ENCODE peak calls at places on chromosomes 11 and 22, in eight cellular contexts. U is heart left ventricle, I is astrocyte of the spinal cord, C is left ventricle myocardium inferior, J is kidney, S is lung, R is cardiac fibroblast, Y is neural crest cell. G is an unnamed sample.
A peak's percentile ranks its signal among the peaks of the same experiment; 100 is the strongest.

GRCh38 chr11:102138677-102139076 is 28.4 kb downstream of the YAP1 start:
- DNase-seq in I (peak; percentile 92), C (no peak), R (peak; percentile 63), U (no peak), S (no peak), Y (no peak), J (no peak), G (peak; percentile 45)

GRCh38 chr11:129608711-129609110 is 206.9 kb upstream of the TMEM45B start:
- DNase-seq in S (no peak), I (no peak), C (no peak), R (no peak), J (no peak), U (no peak), Y (no peak), G (peak; percentile 75)

GRCh38 chr11:17383466-17383865 is 5.0 kb downstream of the KCNJ11 start:
- DNase-seq in J (no peak), I (no peak), Y (no peak), S (no peak), U (no peak), R (no peak), C (no peak), G (no peak)

GRCh38 chr22:29011200-29011867 is 50.3 kb downstream of the C22orf31 start:
- DNase-seq in Y (no peak), I (no peak), U (no peak), C (peak; percentile 18), R (no peak), J (no peak), S (no peak), G (no peak)

GRCh38 chr11:9461760-9462134 is 935 bp downstream of the ZNF143 start:
- DNase-seq in S (no peak), J (no peak), I (peak; percentile 53), Y (no peak), C (no peak), R (peak; percentile 26), U (no peak), G (no peak)

GRCh38 chr22:50524664-50525103 is 714 bp downstream of the SCO2 start:
- DNase-seq in R (no peak), C (no peak), S (no peak), I (peak; percentile 12), U (peak; percentile 39), J (no peak), Y (no peak), G (no peak)

GRCh38 chr11:31810779-31811647 is at the start of gene PAX6:
- DNase-seq in R (peak; percentile 36), S (peak; percentile 43), J (peak; percentile 73), I (peak; percentile 96), U (peak; percentile 36), C (no peak), Y (peak; percentile 70), G (peak; percentile 4)

GRCh38 chr11:108938604-108939003 is 273.7 kb downstream of the DDX10 start:
- DNase-seq in R (peak; percentile 49), Y (no peak), J (no peak), U (no peak), I (no peak), C (no peak), S (no peak), G (no peak)

GRCh38 chr11:85414175-85414574 is 213.0 kb downstream of the DLG2 start:
- DNase-seq in R (no peak), I (no peak), J (no peak), Y (no peak), U (no peak), S (no peak), C (no peak), G (no peak)

GRCh38 chr22:47059076-47059475 is 296.6 kb downstream of the TBC1D22A start:
- DNase-seq in S (no peak), Y (no peak), J (peak; percentile 52), C (no peak), R (no peak), I (no peak), U (no peak), G (no peak)

GRCh38 chr11:13343931-13344717 is 66.5 kb downstream of the BMAL1 start:
- DNase-seq in I (peak; percentile 71), C (no peak), R (peak; percentile 84), J (no peak), S (peak; percentile 77), U (peak; percentile 55), Y (peak; percentile 78), G (peak; percentile 42)

GRCh38 chr11:1231396-1232327 is 8.8 kb downstream of the MUC5B start:
- DNase-seq in U (peak; percentile 23), Y (no peak), R (no peak), I (no peak), S (no peak), J (peak; percentile 62), C (no peak), G (no peak)

GRCh38 chr11:108901359-108901758 is 236.5 kb downstream of the DDX10 start:
- DNase-seq in U (no peak), I (no peak), Y (no peak), C (no peak), R (no peak), S (no peak), J (no peak), G (no peak)

GRCh38 chr22:36294293-36294620 is 41.3 kb downstream of the APOL1 start:
- DNase-seq in R (no peak), C (no peak), Y (no peak), J (no peak), S (no peak), I (no peak), U (no peak), G (no peak)

GRCh38 chr11:131807876-131808275 is 437.5 kb downstream of the NTM start:
- DNase-seq in R (no peak), I (no peak), S (no peak), Y (no peak), U (no peak), C (no peak), J (no peak), G (no peak)

GRCh38 chr22:44145544-44145943 is 35.2 kb upstream of the PARVG start:
- DNase-seq in U (peak; percentile 83), S (no peak), R (no peak), Y (no peak), I (peak; percentile 23), C (peak; percentile 69), J (no peak), G (no peak)

GRCh38 chr11:99973993-99974392 is 713.1 kb upstream of the ARHGAP42 start:
- DNase-seq in Y (no peak), U (no peak), S (no peak), C (no peak), I (no peak), R (no peak), J (no peak), G (no peak)

GRCh38 chr11:122902951-122903350 is 20.4 kb downstream of the JHY start:
- DNase-seq in C (no peak), R (no peak), J (no peak), S (no peak), I (no peak), U (no peak), Y (no peak), G (no peak)

GRCh38 chr11:122897606-122898210 is 15.1 kb downstream of the JHY start:
- DNase-seq in Y (no peak), R (peak; percentile 42), I (peak; percentile 30), J (no peak), S (no peak), U (no peak), C (no peak), G (no peak)

GRCh38 chr11:122895591-122895990 is 13.0 kb downstream of the JHY start:
- DNase-seq in R (no peak), U (no peak), J (no peak), S (no peak), Y (no peak), I (no peak), C (no peak), G (no peak)

GRCh38 chr11:122898799-122899198 is 16.2 kb downstream of the JHY start:
- DNase-seq in R (peak; percentile 16), C (no peak), S (no peak), Y (no peak), I (no peak), J (no peak), U (no peak), G (no peak)

DNA sequence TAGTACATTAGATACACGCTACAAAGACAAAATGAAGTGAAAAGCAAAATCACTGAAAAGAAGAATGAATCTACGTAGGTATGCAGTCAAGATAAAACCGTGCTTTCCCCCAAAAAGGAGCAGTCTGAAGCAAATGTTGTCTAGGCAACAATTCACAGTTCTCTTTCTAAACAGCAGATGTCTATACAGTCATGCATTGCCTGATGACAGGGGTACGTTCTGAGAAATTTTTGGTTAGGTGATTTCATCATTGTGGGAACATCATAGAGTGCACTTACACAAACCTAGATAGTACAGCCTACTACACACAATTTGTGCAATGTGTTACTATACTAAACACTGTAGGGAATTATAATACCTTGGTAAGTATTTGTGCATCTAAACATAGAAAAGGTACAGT is 18.2 kb downstream of the JHY start:
- DNase-seq in U (no peak), Y (no peak), C (no peak), J (no peak), S (no peak), I (no peak), R (peak; percentile 30), G (no peak)
- TF ChIP-seq CTCF in U (no peak), Y (no peak), C (no peak), J (no peak), S (no peak), I (no peak), R (no peak), G (no peak)

GRCh38 chr11:116078101-116078561 is 573.9 kb upstream of the CADM1 start:
- DNase-seq in R (no peak), C (no peak), U (no peak), S (no peak), J (no peak), I (no peak), Y (peak; percentile 22), G (no peak)
- TF ChIP-seq CTCF in R (no peak), C (peak; percentile 19), U (no peak), S (no peak), J (peak; percentile 5), I (peak; percentile 40), Y (peak; percentile 55), G (no peak)

GRCh38 chr11:34501962-34502361 is 11.6 kb downstream of the ELF5 start:
- DNase-seq in R (peak; percentile 28), U (no peak), S (peak; percentile 52), J (no peak), Y (no peak), C (no peak), I (no peak), G (no peak)

GRCh38 chr11:34501500-34501899 is 12.1 kb downstream of the ELF5 start:
- DNase-seq in S (peak; percentile 71), R (peak; percentile 84), Y (no peak), C (no peak), I (peak; percentile 96), U (no peak), J (no peak), G (no peak)

GRCh38 chr11:34499719-34500505 is 13.7 kb downstream of the ELF5 start:
- DNase-seq in R (no peak), C (no peak), U (no peak), Y (no peak), S (no peak), I (no peak), J (no peak), G (no peak)

GRCh38 chr11:34505874-34506273 is 7.7 kb downstream of the ELF5 start:
- DNase-seq in I (no peak), S (no peak), Y (no peak), C (no peak), U (no peak), R (no peak), J (no peak), G (no peak)

GRCh38 chr11:34502949-34503348 is 10.6 kb downstream of the ELF5 start:
- DNase-seq in Y (no peak), C (no peak), I (peak; percentile 10), R (no peak), S (no peak), U (no peak), J (no peak), G (no peak)
- TF ChIP-seq CTCF in Y (no peak), C (no peak), I (peak; percentile 24), R (no peak), S (no peak), U (no peak), J (no peak), G (no peak)

GRCh38 chr11:46675288-46675851 is 25.0 kb downstream of the ARHGAP1 start:
- DNase-seq in S (peak; percentile 50), U (peak; percentile 67), R (peak; percentile 76), Y (no peak), I (peak; percentile 69), C (peak; percentile 56), J (no peak), G (no peak)
- TF ChIP-seq CTCF in S (no peak), U (no peak), R (peak; percentile 26), Y (no peak), I (no peak), C (no peak), J (no peak), G (no peak)